ENCODE peak calls at places on chromosomes 13 and 19, in nine cellular contexts. C is mucosa of descending colon, L is cardiac muscle cell, J is GM23248, E is neural progenitor cell, R is IMR-90, M is tibial artery, F is BE2C, B is neuronal stem cell. U is an unnamed sample.

GRCh38 chr13:75357576-75358295 is 124.2 kb downstream of the TBC1D4 start:
- DNase-seq in F (peak; percentile 63), B (peak; percentile 20), L (peak; percentile 79), E (peak; percentile 77), C (peak; percentile 16), M (no peak), R (peak; percentile 68), J (peak; percentile 78), U (peak; percentile 33)

GRCh38 chr19:20078696-20079095 is 896 bp downstream of the ZNF90 start:
- DNase-seq in B (peak; percentile 21), C (peak; percentile 14), E (peak; percentile 55), M (peak; percentile 32), F (peak; percentile 36), R (peak; percentile 18), J (peak; percentile 64), L (peak; percentile 74), U (no peak)

GRCh38 chr13:59126474-59126873 is 1037.3 kb downstream of the DIAPH3 start:
- DNase-seq in M (no peak), F (peak; percentile 12), C (no peak), J (no peak), B (no peak), R (no peak), L (no peak), E (no peak), U (no peak)

GRCh38 chr19:23520441-23520840 is 125.2 kb upstream of the ZNF91 start:
- DNase-seq in B (no peak), J (no peak), F (no peak), C (no peak), M (no peak), E (no peak), L (no peak), R (no peak), U (no peak)

GRCh38 chr19:19997656-19998268 is 41.5 kb downstream of the ZNF682 start:
- DNase-seq in M (no peak), L (no peak), B (no peak), R (no peak), C (peak; percentile 29), E (peak; percentile 16), F (peak; percentile 38), J (peak; percentile 45), U (no peak)

GRCh38 chr13:32838985-32839384 is 177.2 kb upstream of the KL start:
- DNase-seq in C (peak; percentile 35), E (no peak), J (no peak), L (peak; percentile 33), F (no peak), B (no peak), R (peak; percentile 59), M (no peak), U (peak; percentile 67)

GRCh38 chr13:67100723-67101122 is 129.4 kb downstream of the PCDH9 start:
- DNase-seq in M (no peak), B (no peak), F (no peak), L (no peak), C (no peak), J (no peak), E (no peak), R (no peak), U (no peak)

GRCh38 chr19:29233591-29233990 is 20.6 kb upstream of the UQCRFS1 start:
- DNase-seq in M (no peak), J (no peak), B (no peak), C (no peak), R (no peak), F (no peak), E (no peak), L (no peak), U (no peak)

GRCh38 chr13:114035583-114036501 is 62.0 kb upstream of the C13orf46 start:
- DNase-seq in J (peak; percentile 69), L (peak; percentile 26), F (no peak), M (peak; percentile 69), B (no peak), R (peak; percentile 35), E (peak; percentile 51), C (no peak), U (no peak)

GRCh38 chr19:10644351-10645007 is 9.7 kb upstream of the ILF3 start:
- DNase-seq in F (peak; percentile 88), R (peak; percentile 69), M (peak; percentile 82), L (peak; percentile 81), E (peak; percentile 92), B (peak; percentile 71), J (peak; percentile 88), C (peak; percentile 88), U (peak; percentile 75)

GRCh38 chr13:59423708-59424355 is 739.9 kb downstream of the DIAPH3 start:
- DNase-seq in E (no peak), B (no peak), C (no peak), R (no peak), F (no peak), J (no peak), L (no peak), M (no peak), U (no peak)

GRCh38 chr13:95734124-95734523 is 57.2 kb downstream of the DNAJC3 start:
- DNase-seq in J (no peak), M (no peak), B (no peak), C (no peak), R (no peak), L (no peak), F (no peak), E (no peak), U (no peak)

GRCh38 chr19:19749332-19750130 is 16.6 kb upstream of the ZNF14 start:
- DNase-seq in F (no peak), E (no peak), B (no peak), C (no peak), J (no peak), L (no peak), M (no peak), R (no peak), U (no peak)

GRCh38 chr13:29038700-29039099 is 218.6 kb downstream of the MTUS2 start:
- DNase-seq in C (no peak), M (no peak), B (no peak), R (no peak), E (no peak), J (no peak), L (no peak), F (no peak), U (no peak)

GRCh38 chr19:57830071-57830602 is at the start of gene ZNF587B:
- DNase-seq in B (peak; percentile 85), R (peak; percentile 74), J (peak; percentile 64), L (peak; percentile 92), C (peak; percentile 77), E (peak; percentile 95), F (peak; percentile 52), M (peak; percentile 53), U (no peak)

GRCh38 chr13:47897411-47898050 is 103.5 kb downstream of the SUCLA2 start:
- DNase-seq in R (peak; percentile 36), J (peak; percentile 67), M (no peak), F (no peak), L (peak; percentile 57), B (no peak), E (no peak), C (no peak), U (no peak)

GRCh38 chr13:114319441-114319871 is 5.2 kb downstream of the CHAMP1 start:
- DNase-seq in M (no peak), J (peak; percentile 86), R (peak; percentile 93), B (no peak), C (no peak), L (peak; percentile 58), E (no peak), F (no peak), U (no peak)

GRCh38 chr13:78067290-78067689 is 148.7 kb upstream of the EDNRB start:
- DNase-seq in J (no peak), B (no peak), C (no peak), E (no peak), L (no peak), M (no peak), F (no peak), R (no peak), U (no peak)

GRCh38 chr13:40993119-40993518 is 26.0 kb downstream of the ELF1 start:
- DNase-seq in L (peak; percentile 26), C (no peak), R (no peak), E (peak; percentile 15), J (no peak), B (no peak), F (no peak), M (no peak), U (no peak)
- H3K4me1 ChIP-seq in L (peaks cover 3% of the 10 kb centered on the region), C (peaks cover 61% of the 10 kb centered on the region), R (no peaks in the 10 kb centered on the region), E (peaks cover 7% of the 10 kb centered on the region), J (peaks cover 2% of the 10 kb centered on the region), B (peaks cover 2% of the 10 kb centered on the region), F (no peaks in the 10 kb centered on the region), M (peaks cover 23% of the 10 kb centered on the region), U (peaks cover 71% of the 10 kb centered on the region)

GRCh38 chr13:98542568-98543379 is 34.1 kb downstream of the STK24 start:
- DNase-seq in M (peak; percentile 46), J (peak; percentile 35), R (no peak), E (no peak), B (no peak), L (no peak), C (no peak), F (no peak), U (peak; percentile 62)

GRCh38 chr13:98541211-98541610 is 35.7 kb downstream of the STK24 start:
- DNase-seq in M (no peak), C (no peak), B (no peak), J (peak; percentile 63), F (no peak), R (no peak), E (no peak), L (peak; percentile 21), U (no peak)

GRCh38 chr13:98540476-98540875 is 36.4 kb downstream of the STK24 start:
- DNase-seq in F (no peak), R (no peak), C (no peak), L (no peak), J (peak; percentile 55), B (no peak), E (no peak), M (no peak), U (no peak)

GRCh38 chr13:98543380-98544104 is 33.4 kb downstream of the STK24 start:
- DNase-seq in M (no peak), L (no peak), B (no peak), E (no peak), R (no peak), C (no peak), J (peak; percentile 34), F (no peak), U (no peak)

GRCh38 chr13:98541701-98542203 is 35.2 kb downstream of the STK24 start:
- DNase-seq in M (no peak), C (no peak), E (no peak), L (no peak), F (peak; percentile 35), J (peak; percentile 63), R (no peak), B (no peak), U (no peak)
- H3K4me1 ChIP-seq in M (peaks cover 60% of the 10 kb centered on the region), C (peaks cover 52% of the 10 kb centered on the region), E (peaks cover 42% of the 10 kb centered on the region), L (peaks cover 41% of the 10 kb centered on the region), F (peaks cover 17% of the 10 kb centered on the region), J (peaks cover 48% of the 10 kb centered on the region), R (peaks cover 27% of the 10 kb centered on the region), B (peaks cover 22% of the 10 kb centered on the region), U (peaks cover 87% of the 10 kb centered on the region)

GRCh38 chr13:41313117-41313516 is 2.0 kb downstream of the NAA16 start:
- DNase-seq in F (no peak), L (no peak), E (peak; percentile 17), B (no peak), R (no peak), C (no peak), J (no peak), M (no peak), U (no peak)
- H3K4me1 ChIP-seq in F (no peaks in the 10 kb centered on the region), L (peaks cover 22% of the 10 kb centered on the region), E (peaks cover 29% of the 10 kb centered on the region), B (peaks cover 6% of the 10 kb centered on the region), R (peaks cover 8% of the 10 kb centered on the region), C (peaks cover 11% of the 10 kb centered on the region), J (peaks cover 30% of the 10 kb centered on the region), M (peaks cover 14% of the 10 kb centered on the region), U (peaks cover 46% of the 10 kb centered on the region)

DNA sequence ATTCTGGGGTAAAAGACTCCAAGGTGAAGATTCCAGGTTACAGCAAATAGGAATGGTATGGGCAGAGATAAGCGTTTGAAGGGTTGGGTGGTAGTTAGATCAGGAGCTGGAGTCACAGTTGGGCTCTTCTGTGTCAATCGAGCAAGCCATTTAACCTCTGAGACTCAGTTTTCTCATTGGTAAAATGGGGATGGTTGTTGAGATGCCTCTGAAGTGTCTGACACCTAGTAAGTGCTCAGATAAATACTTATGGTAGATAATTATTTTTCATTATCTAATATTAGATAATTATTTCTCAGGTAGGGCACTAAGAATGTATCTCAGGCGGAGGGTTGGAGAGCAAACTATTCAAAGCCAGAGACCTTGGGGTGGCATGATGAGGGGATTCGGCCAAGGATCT is 7.8 kb downstream of the LTBP4 start:
- DNase-seq in L (no peak), C (no peak), M (no peak), B (no peak), J (no peak), R (no peak), F (no peak), E (no peak), U (no peak)
- H3K4me1 ChIP-seq in L (no peaks in the 10 kb centered on the region), C (peaks cover 68% of the 10 kb centered on the region), M (peaks cover 60% of the 10 kb centered on the region), B (peaks cover 26% of the 10 kb centered on the region), J (peaks cover 15% of the 10 kb centered on the region), R (peaks cover 16% of the 10 kb centered on the region), F (peaks cover 7% of the 10 kb centered on the region), E (peaks cover 18% of the 10 kb centered on the region), U (peaks cover 68% of the 10 kb centered on the region)